ENCODE peak calls at places on chromosomes 5 and 9, in seven cellular contexts. H is SK-N-SH, C is GM23338, G is HepG2, Q is HCT116, L is K562, O is GM12878. E is an unnamed sample.

GRCh38 chr5:119316116-119316515 is 39.7 kb upstream of the TNFAIP8 start:
- DNase-seq in H (no peak), C (no peak), G (no peak), Q (no peak), L (no peak), O (no peak), E (no peak)

GRCh38 chr5:124446125-124446524 is 300.3 kb downstream of the ZNF608 start:
- DNase-seq in H (no peak), C (no peak), G (no peak), Q (no peak), L (no peak), O (no peak), E (no peak)

GRCh38 chr9:99090366-99091130 is 14.4 kb upstream of the TGFBR1 start:
- DNase-seq in H (no peak), C (no peak), G (no peak), Q (no peak), L (no peak), O (no peak), E (no peak)

GRCh38 chr5:54792611-54793404 is 192.6 kb downstream of the ESM1 start:
- DNase-seq in H (no peak), C (no peak), G (no peak), Q (no peak), L (no peak), O (no peak), E (no peak)

GRCh38 chr5:14595877-14596276 is 14.3 kb downstream of the OTULINL start:
- DNase-seq in H (no peak), C (no peak), G (no peak), Q (no peak), L (no peak), O (no peak), E (no peak)

GRCh38 chr5:175096469-175097185 is 347.4 kb downstream of the DRD1 start:
- DNase-seq in H (no peak), C (no peak), G (no peak), Q (no peak), L (no peak), O (no peak), E (no peak)

GRCh38 chr9:81512641-81513040 is 176.7 kb downstream of the TLE1 start:
- DNase-seq in H (no peak), C (no peak), G (no peak), Q (no peak), L (no peak), O (no peak), E (no peak)

GRCh38 chr9:34454571-34455065 is 3.8 kb downstream of the FAM219A start:
- DNase-seq in H (peak; percentile 34), C (peak; percentile 67), G (no peak), Q (peak; percentile 39), L (peak; percentile 15), O (no peak), E (no peak)

GRCh38 chr5:138745268-138745667 is 8.0 kb upstream of the CTNNA1 start:
- DNase-seq in H (no peak), C (no peak), G (no peak), Q (no peak), L (no peak), O (no peak), E (no peak)

GRCh38 chr9:83537331-83538171 is 650 bp downstream of the FRMD3 start:
- DNase-seq in H (peak; percentile 47), C (peak; percentile 55), G (no peak), Q (no peak), L (no peak), O (no peak), E (no peak)

GRCh38 chr9:119289740-119290139 is 79.5 kb downstream of the BRINP1 start:
- DNase-seq in H (peak; percentile 47), C (peak; percentile 89), G (peak; percentile 32), Q (no peak), L (peak; percentile 22), O (no peak), E (peak; percentile 18)

GRCh38 chr9:93591706-93592388 is 15.5 kb downstream of the PHF2 start:
- DNase-seq in H (peak; percentile 50), C (no peak), G (no peak), Q (no peak), L (no peak), O (no peak), E (no peak)

GRCh38 chr9:31908158-31908890 is 476.1 kb upstream of the ACO1 start:
- DNase-seq in H (no peak), C (no peak), G (no peak), Q (peak; percentile 63), L (no peak), O (peak; percentile 1), E (no peak)

GRCh38 chr9:27785714-27786100 is 212.4 kb upstream of the C9orf72 start:
- DNase-seq in H (no peak), C (no peak), G (no peak), Q (no peak), L (no peak), O (peak; percentile 23), E (no peak)

GRCh38 chr5:139757727-139758509 is 37.7 kb upstream of the PSD2 start:
- DNase-seq in H (no peak), C (no peak), G (peak; percentile 65), Q (no peak), L (no peak), O (no peak), E (no peak)

GRCh38 chr9:127854169-127854833 is at the start of gene ENG:
- DNase-seq in H (peak; percentile 85), C (peak; percentile 73), G (no peak), Q (no peak), L (no peak), O (no peak), E (no peak)

GRCh38 chr5:136011427-136012001 is 17.3 kb upstream of the TGFBI start:
- DNase-seq in H (no peak), C (no peak), G (no peak), Q (peak; percentile 16), L (no peak), O (no peak), E (no peak)

DNA sequence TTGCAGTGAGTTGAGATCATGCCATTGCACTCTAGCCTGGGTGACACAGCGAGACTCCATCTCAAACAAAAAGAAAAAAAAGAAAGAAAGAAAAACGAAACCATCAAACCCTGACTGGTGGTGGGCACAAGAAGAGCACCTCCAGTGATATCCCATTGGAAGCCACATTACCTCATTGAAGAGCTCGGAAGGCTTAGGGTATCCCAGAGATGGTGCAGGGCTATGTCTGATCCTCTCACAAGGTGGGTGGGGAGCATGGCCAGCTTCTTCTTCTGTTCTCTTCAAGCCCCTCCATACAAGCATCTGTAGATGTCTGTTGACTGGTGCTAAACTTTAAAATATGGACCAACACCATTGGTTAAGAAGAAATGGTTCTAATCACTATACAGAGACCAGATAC is 45.8 kb downstream of the GAS1 start:
- DNase-seq in H (no peak), C (no peak), G (no peak), Q (no peak), L (no peak), O (no peak), E (no peak)
- H3K27me3 ChIP-seq in H (no peaks in the 10 kb centered on the region), C (peaks cover 38% of the 10 kb centered on the region), G (peaks cover 1% of the 10 kb centered on the region), Q (peaks cover 37% of the 10 kb centered on the region), L (no peaks in the 10 kb centered on the region), O (peaks cover 3% of the 10 kb centered on the region), E (no peaks in the 10 kb centered on the region)

GRCh38 chr9:4970970-4971641 is 14.0 kb upstream of the JAK2 start:
- DNase-seq in H (no peak), C (no peak), G (no peak), Q (no peak), L (no peak), O (peak; percentile 76), E (no peak)
- TF ChIP-seq REST in H (no peak), C (no peak), G (no peak), Q (no peak), L (no peak), O (no peak), E (no peak)

DNA sequence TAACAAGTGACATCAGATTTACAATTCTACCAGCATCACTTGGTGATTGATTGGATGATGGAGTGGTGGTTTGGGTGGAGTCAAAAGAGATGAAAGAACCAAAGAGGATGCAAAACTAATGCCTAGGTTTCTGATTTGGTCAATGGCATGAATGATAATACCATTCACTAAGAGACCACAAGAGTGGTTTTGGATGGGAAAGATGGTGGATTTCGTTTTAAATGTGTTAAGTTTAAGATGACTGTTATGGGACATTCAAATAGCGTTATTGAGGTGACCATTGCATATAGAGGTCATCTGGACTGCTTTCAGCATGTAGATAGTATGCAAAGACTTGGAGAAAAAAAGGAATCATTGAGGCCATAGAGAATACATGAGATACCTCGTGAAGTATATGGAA is 3.6 kb downstream of the SMC5 start:
- DNase-seq in H (no peak), C (no peak), G (no peak), Q (no peak), L (no peak), O (no peak), E (no peak)
- H3K4me1 ChIP-seq in H (peaks cover 16% of the 10 kb centered on the region), C (peaks cover 31% of the 10 kb centered on the region), G (peaks cover 39% of the 10 kb centered on the region), Q (peaks cover 8% of the 10 kb centered on the region), L (peaks cover 18% of the 10 kb centered on the region), O (peaks cover 14% of the 10 kb centered on the region), E (peaks cover 9% of the 10 kb centered on the region)

DNA sequence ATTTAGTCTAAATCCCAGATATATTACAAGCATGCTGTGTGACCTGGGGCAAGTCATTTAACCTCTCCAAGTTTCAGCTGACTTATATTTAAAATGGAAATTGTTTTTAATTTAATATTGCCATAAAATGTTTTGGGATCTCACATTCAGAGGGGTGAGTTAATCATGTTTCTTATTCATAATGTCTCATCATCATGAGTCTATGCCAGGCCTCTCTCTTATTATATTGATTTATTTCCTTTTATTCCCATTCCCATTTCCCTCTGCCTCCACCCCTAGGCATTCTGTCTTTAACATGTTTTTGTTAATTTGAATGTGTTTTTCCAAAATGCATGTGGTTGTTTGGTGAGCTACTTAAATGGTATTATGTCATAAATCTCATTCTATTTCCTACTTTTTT is 39.0 kb upstream of the TTC1 start:
- DNase-seq in H (no peak), C (no peak), G (no peak), Q (no peak), L (no peak), O (no peak), E (no peak)
- H3K27me3 ChIP-seq in H (no peaks in the 10 kb centered on the region), C (peaks cover 54% of the 10 kb centered on the region), G (peaks cover 1% of the 10 kb centered on the region), Q (no peaks in the 10 kb centered on the region), L (peaks cover 22% of the 10 kb centered on the region), O (peaks cover 10% of the 10 kb centered on the region), E (peaks cover 3% of the 10 kb centered on the region)

GRCh38 chr5:4802044-4802443 is 338.1 kb upstream of the ADAMTS16 start:
- DNase-seq in H (no peak), C (no peak), G (no peak), Q (no peak), L (no peak), O (no peak), E (no peak)

DNA sequence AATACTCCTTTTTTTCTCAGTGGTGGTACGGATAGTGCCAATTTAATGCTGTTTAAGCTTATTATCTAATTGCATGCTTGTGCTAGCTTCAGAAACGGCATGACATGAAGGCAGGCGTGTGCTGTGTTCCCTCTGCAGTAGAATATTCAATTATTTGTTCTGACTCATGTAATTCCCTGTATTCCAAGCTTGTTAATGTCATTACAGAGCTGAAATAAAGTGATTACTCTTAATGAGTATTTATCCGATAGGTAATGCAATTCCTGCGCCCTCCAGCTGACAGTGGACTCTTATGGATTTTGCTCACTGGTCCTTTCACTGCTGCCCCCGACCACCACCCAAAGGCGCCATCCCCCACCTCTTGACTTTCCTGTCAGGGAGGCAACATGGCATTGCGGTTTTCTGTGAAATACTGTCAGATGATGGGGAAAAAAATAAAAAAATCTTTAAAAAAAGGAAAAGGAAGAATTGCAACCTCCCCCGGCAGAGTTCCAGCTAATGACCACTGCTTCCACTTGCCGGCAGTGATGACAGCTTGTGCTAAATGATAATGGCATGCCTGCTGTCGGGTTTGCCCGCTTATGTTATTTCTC is 335.4 kb upstream of the ADAMTS16 start:
- DNase-seq in H (no peak), C (no peak), G (no peak), Q (no peak), L (no peak), O (no peak), E (no peak)
- TF ChIP-seq REST in H (no peak), C (no peak), G (no peak), Q (no peak), L (no peak), O (no peak), E (no peak)